ENCODE peak calls at places on chromosomes 11 and 22, in five cellular contexts. A is CD8-positive, alpha-beta T cell; V is IMR-90; W is MM.1S; R is mammary epithelial cell. N is an unnamed sample.
A peak's percentile ranks its signal among the peaks of the same experiment; 100 is the strongest.

GRCh38 chr11:121961228-121961860 is 154.7 kb downstream of the BLID start:
- DNase-seq in A (no peak), W (no peak), V (peak; percentile 21), R (no peak), N (peak; percentile 18)

GRCh38 chr11:33733978-33734377 is 2.2 kb downstream of the CD59 start:
- DNase-seq in W (no peak), A (no peak), R (peak; percentile 32), V (no peak), N (no peak)

GRCh38 chr22:26648011-26648497 is 9.3 kb upstream of the MIAT start:
- DNase-seq in A (peak; percentile 59), R (no peak), V (no peak), W (peak; percentile 79), N (no peak)

GRCh38 chr11:114171257-114172054 is 111.9 kb downstream of the ZBTB16 start:
- DNase-seq in W (no peak), V (no peak), A (no peak), R (no peak), N (peak; percentile 59)

GRCh38 chr11:20042717-20043392 is 117.4 kb downstream of the DBX1 start:
- DNase-seq in W (no peak), A (no peak), R (no peak), V (no peak), N (peak; percentile 40)

GRCh38 chr11:119624102-119624615 is 104.8 kb downstream of the NECTIN1 start:
- DNase-seq in W (no peak), A (no peak), V (no peak), R (no peak), N (no peak)

GRCh38 chr11:35617316-35617686 is 959 bp upstream of the FJX1 start:
- DNase-seq in W (no peak), R (no peak), A (no peak), V (no peak), N (no peak)

GRCh38 chr11:120137187-120137610 is 714 bp downstream of the TRIM29 start:
- DNase-seq in R (no peak), W (no peak), V (no peak), A (no peak), N (no peak)

GRCh38 chr11:74141274-74141695 is 29.5 kb downstream of the C2CD3 start:
- DNase-seq in W (no peak), V (no peak), A (no peak), R (peak; percentile 82), N (no peak)

GRCh38 chr11:36030707-36031365 is 87.0 kb downstream of the LDLRAD3 start:
- DNase-seq in V (peak; percentile 78), A (no peak), W (no peak), R (no peak), N (peak; percentile 64)

GRCh38 chr22:49302530-49302929 is 525.1 kb downstream of the BRD1 start:
- DNase-seq in W (no peak), R (no peak), A (no peak), V (no peak), N (no peak)

GRCh38 chr11:129933262-129933661 is 37.9 kb upstream of the NFRKB start:
- DNase-seq in V (no peak), A (no peak), W (no peak), R (peak; percentile 47), N (no peak)

GRCh38 chr11:126115820-126116319 is 53.2 kb upstream of the CDON start:
- DNase-seq in W (no peak), A (no peak), R (no peak), V (peak; percentile 95), N (peak; percentile 90)

GRCh38 chr22:32352681-32353080 is 5.0 kb upstream of the RFPL3 start:
- DNase-seq in V (no peak), R (no peak), W (no peak), A (no peak), N (no peak)

GRCh38 chr22:42156121-42156520 is 25.5 kb upstream of the CYP2D6 start:
- DNase-seq in V (no peak), A (no peak), W (no peak), R (peak; percentile 79), N (no peak)

GRCh38 chr11:12516387-12517110 is 139.2 kb downstream of the PARVA start:
- DNase-seq in A (no peak), V (no peak), R (no peak), W (no peak), N (no peak)

GRCh38 chr22:49934891-49935557 is 16.6 kb downstream of the CRELD2 start:
- DNase-seq in R (no peak), V (peak; percentile 39), A (peak; percentile 87), W (peak; percentile 79), N (peak; percentile 45)

GRCh38 chr22:44256085-44256484 is 56.7 kb downstream of the SHISAL1 start:
- DNase-seq in R (no peak), A (no peak), V (no peak), W (no peak), N (no peak)

GRCh38 chr11:76658231-76658630 is 12.3 kb downstream of the LRRC32 start:
- DNase-seq in A (no peak), V (no peak), W (no peak), R (no peak), N (no peak)

GRCh38 chr22:31532060-31532459 is 35.7 kb downstream of the SFI1 start:
- DNase-seq in R (no peak), W (no peak), A (no peak), V (peak; percentile 3), N (peak; percentile 15)

GRCh38 chr11:112440518-112440917 is 179.9 kb upstream of the PLET1 start:
- DNase-seq in W (no peak), R (peak; percentile 19), A (no peak), V (no peak), N (peak; percentile 14)

GRCh38 chr11:1207451-1208360 is 15.2 kb upstream of the MUC5B start:
- DNase-seq in R (no peak), A (peak; percentile 15), W (no peak), V (no peak), N (no peak)

GRCh38 chr11:71324788-71325417 is 72.5 kb upstream of the SHANK2 start:
- DNase-seq in R (no peak), W (no peak), V (no peak), A (no peak), N (no peak)

GRCh38 chr11:119888119-119888518 is 159.1 kb upstream of the NECTIN1 start:
- DNase-seq in V (no peak), R (no peak), A (no peak), W (no peak), N (no peak)

GRCh38 chr22:44516841-44517240 is 18.8 kb upstream of the RTL6 start:
- DNase-seq in R (no peak), V (no peak), W (no peak), A (no peak), N (no peak)

GRCh38 chr11:128361451-128362020 is 225.8 kb downstream of the ETS1 start:
- DNase-seq in V (peak; percentile 92), A (no peak), W (peak; percentile 9), R (no peak), N (peak; percentile 75)

GRCh38 chr11:17277024-17277584 is 565 bp downstream of the NUCB2 start:
- DNase-seq in A (peak; percentile 50), V (peak; percentile 63), R (peak; percentile 58), W (peak; percentile 69), N (peak; percentile 59)

GRCh38 chr22:21015051-21016006 is at the start of gene P2RX6:
- DNase-seq in A (no peak), V (peak; percentile 13), W (no peak), R (peak; percentile 37), N (peak; percentile 25)

GRCh38 chr11:118401880-118402590 is 629 bp downstream of the ATP5MG start:
- DNase-seq in W (no peak), V (peak; percentile 92), R (peak; percentile 63), A (no peak), N (peak; percentile 93)

GRCh38 chr11:1074244-1075221 is at the start of gene MUC2:
- DNase-seq in A (no peak), R (no peak), V (no peak), W (no peak), N (no peak)

GRCh38 chr11:15929371-15929801 is 427.0 kb downstream of the SOX6 start:
- DNase-seq in A (no peak), V (no peak), R (no peak), W (no peak), N (no peak)

GRCh38 chr22:38298312-38299000 is 18.8 kb downstream of the CSNK1E start:
- DNase-seq in R (peak; percentile 100), A (peak; percentile 48), V (peak; percentile 88), W (no peak), N (peak; percentile 100)
- TF ChIP-seq CTCF in R (peak; percentile 59), A (peak; percentile 57), V (peak; percentile 32), W (peak; percentile 54), N (peak; percentile 62)

GRCh38 chr22:46828323-46829139 is 66.1 kb downstream of the TBC1D22A start:
- DNase-seq in V (no peak), W (no peak), R (no peak), A (no peak), N (no peak)

GRCh38 chr22:46830841-46831240 is 68.4 kb downstream of the TBC1D22A start:
- DNase-seq in W (no peak), A (no peak), R (no peak), V (peak; percentile 29), N (no peak)

GRCh38 chr22:46827781-46828180 is 65.3 kb downstream of the TBC1D22A start:
- DNase-seq in W (no peak), A (no peak), R (no peak), V (no peak), N (no peak)

GRCh38 chr22:46830001-46830715 is 67.7 kb downstream of the TBC1D22A start:
- DNase-seq in R (peak; percentile 14), W (no peak), A (no peak), V (peak; percentile 52), N (peak; percentile 86)

DNA sequence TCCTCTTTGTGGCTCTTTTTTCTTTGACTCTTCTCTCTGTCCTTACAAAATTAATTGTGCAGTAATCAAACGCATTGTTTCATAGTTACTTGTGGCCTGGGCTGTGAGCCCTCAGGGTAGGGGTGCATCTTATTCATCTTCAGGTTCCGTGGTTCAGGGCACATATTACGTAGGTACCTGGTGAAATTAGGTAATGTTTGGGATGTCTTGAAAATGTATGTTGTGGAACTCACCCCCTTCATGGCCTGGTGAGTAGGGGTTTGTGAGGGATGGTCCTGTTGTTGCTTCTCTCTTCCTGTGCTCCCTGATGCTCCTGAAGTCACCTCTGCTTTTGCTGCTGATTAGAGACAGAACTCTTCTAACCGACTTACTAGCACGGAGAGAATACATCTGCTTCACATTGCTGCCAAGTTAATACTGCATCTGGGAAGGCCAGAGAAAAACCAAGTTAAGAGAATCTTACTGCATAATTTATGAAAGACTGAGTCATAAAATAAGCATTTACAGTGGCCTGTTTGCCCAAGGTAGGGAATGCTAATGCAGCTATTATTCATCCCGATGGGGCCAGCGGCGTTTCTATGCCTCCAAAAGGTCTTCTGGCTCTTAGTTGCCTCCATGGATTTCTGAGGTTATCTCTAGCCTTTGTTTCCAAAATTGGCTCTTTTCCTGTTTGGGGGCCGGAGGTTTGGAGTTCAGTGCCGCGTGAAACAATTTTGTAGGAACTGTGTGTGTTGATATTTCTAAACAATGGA is 66.9 kb downstream of the TBC1D22A start:
- DNase-seq in V (peak; percentile 94), R (peak; percentile 42), W (no peak), A (no peak), N (peak; percentile 90)
- H3K4me3 ChIP-seq in V (no peak overlapping the region), R (no peak overlapping the region), W (no peak overlapping the region), A (no peak overlapping the region), N (no peak overlapping the region)

GRCh38 chr11:96189351-96189750 is 153.6 kb downstream of the MAML2 start:
- DNase-seq in W (no peak), R (no peak), A (no peak), V (no peak), N (no peak)
- TF ChIP-seq CTCF in W (no peak), R (no peak), A (no peak), V (no peak), N (no peak)

DNA sequence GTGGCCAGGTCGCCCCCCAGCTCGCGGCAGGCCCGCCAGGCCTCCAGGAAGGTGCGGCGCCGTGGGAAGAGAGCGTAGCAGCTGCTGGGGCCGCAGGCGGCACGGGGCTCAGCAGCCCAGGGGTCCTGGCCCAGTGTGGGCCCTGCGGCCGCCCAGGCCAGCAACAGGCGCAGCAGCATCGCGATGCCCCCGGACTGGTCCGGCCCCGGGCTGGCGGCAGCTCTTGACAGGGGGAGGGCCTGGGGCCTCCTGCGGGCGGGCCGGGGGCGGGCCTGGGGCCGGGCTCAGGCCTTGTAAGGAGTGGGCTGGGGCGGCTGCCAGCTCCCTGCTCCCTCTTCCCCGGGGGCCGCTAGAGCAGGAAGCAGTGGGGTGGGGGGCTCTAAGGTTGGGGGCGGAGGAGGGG is at the start of gene CD248:
- DNase-seq in A (peak; percentile 53), V (peak; percentile 78), W (no peak), R (no peak), N (peak; percentile 86)
- H3K4me3 ChIP-seq in A (peak within 1 kb of the TSS; percentile 74), V (peak within 1 kb of the TSS; percentile 72), W (no peak within 1 kb of the TSS), R (no peak within 1 kb of the TSS), N (peak within 1 kb of the TSS; percentile 74)

N was measured in choroid plexus epithelial cell.